ENCODE peak calls at places on chromosomes 11 and 22, in ten cellular contexts. R is amygdala; X is HS-5; Q is Jurkat, Clone E6-1; K is choroid plexus epithelial cell; E is CD4-positive, alpha-beta T cell; D is IMR-90; O is T-helper 1 cell; V is CD8-positive, alpha-beta T cell; L is T-cell. H is an unnamed sample.

GRCh38 chr22:31279821-31280496 is 12.3 kb downstream of the PIK3IP1 start:
- DNase-seq in Q (no peak), V (no peak), O (no peak), D (no peak), K (no peak), E (no peak), X (no peak), L (no peak), R (no peak), H (no peak)

GRCh38 chr22:43630451-43630850 is 181.7 kb downstream of the EFCAB6 start:
- DNase-seq in D (no peak), O (no peak), E (no peak), L (no peak), R (no peak), Q (no peak), V (no peak), K (no peak), X (no peak), H (no peak)

GRCh38 chr11:68998390-68998911 is 14.6 kb downstream of the MRGPRF start:
- DNase-seq in O (no peak), V (no peak), R (no peak), X (no peak), D (peak), L (no peak), E (no peak), Q (peak), K (peak), H (peak)

GRCh38 chr11:6319001-6319878 is 1.1 kb downstream of the CAVIN3 start:
- DNase-seq in D (peak), V (no peak), L (no peak), K (peak), Q (no peak), R (no peak), O (no peak), X (no peak), E (no peak), H (no peak)

GRCh38 chr11:47326198-47326597 is 26.3 kb downstream of the MYBPC3 start:
- DNase-seq in L (no peak), V (no peak), E (no peak), X (no peak), D (no peak), Q (no peak), O (no peak), K (no peak), R (no peak), H (no peak)

GRCh38 chr11:44568706-44569473 is 3.4 kb downstream of the CD82 start:
- DNase-seq in L (peak), K (peak), V (peak), Q (peak), E (peak), R (no peak), D (peak), X (peak), O (peak), H (peak)

GRCh38 chr11:16969010-16970004 is 44.9 kb downstream of the PLEKHA7 start:
- DNase-seq in O (no peak), E (no peak), V (no peak), Q (no peak), K (no peak), R (no peak), X (no peak), L (no peak), D (no peak), H (no peak)

GRCh38 chr11:69136471-69136870 is 19.3 kb upstream of the SMIM38 start:
- DNase-seq in L (no peak), O (no peak), X (no peak), D (no peak), V (no peak), K (no peak), Q (no peak), E (no peak), R (no peak), H (no peak)

GRCh38 chr11:132033051-132033450 is 662.6 kb downstream of the NTM start:
- DNase-seq in V (no peak), R (no peak), L (no peak), X (no peak), E (no peak), Q (no peak), D (peak), K (peak), O (no peak), H (no peak)

GRCh38 chr11:58801974-58802545 is 42.4 kb downstream of the GLYATL2 start:
- DNase-seq in R (no peak), X (no peak), D (no peak), O (no peak), Q (no peak), E (no peak), K (no peak), V (no peak), L (no peak), H (no peak)

GRCh38 chr11:115984228-115984627 is 480.0 kb upstream of the CADM1 start:
- DNase-seq in E (no peak), O (no peak), K (no peak), Q (no peak), L (no peak), X (no peak), R (no peak), D (no peak), V (no peak), H (no peak)

GRCh38 chr11:18408558-18409242 is 3.4 kb upstream of the LDHC start:
- DNase-seq in R (no peak), K (no peak), X (no peak), Q (no peak), E (no peak), O (no peak), D (peak), L (no peak), V (no peak), H (no peak)